ENCODE peak calls at places on chromosomes 4 and X, in four cellular contexts. U is progenitor cell of endocrine pancreas, X is hepatocyte, Z is PC-3. J is an unnamed sample.

GRCh38 chr4:144709159-144709558 is 63.2 kb downstream of the HHIP start:
- DNase-seq in X (no peak), Z (peak), U (no peak), J (no peak)

GRCh38 chrX:12825801-12826200 is 34.6 kb downstream of the PRPS2 start:
- DNase-seq in Z (peak), U (no peak), X (no peak), J (no peak)

GRCh38 chr4:107592518-107592917 is 127.5 kb downstream of the PAPSS1 start:
- DNase-seq in Z (no peak), X (no peak), U (no peak), J (no peak)

GRCh38 chr4:101184668-101185067 is 162.7 kb downstream of the PPP3CA start:
- DNase-seq in U (no peak), X (no peak), Z (no peak), J (no peak)

GRCh38 chrX:98357146-98357545 is 1473.4 kb downstream of the RPA4 start:
- DNase-seq in U (no peak), Z (no peak), X (no peak), J (no peak)

GRCh38 chrX:49039598-49040375 is 3.4 kb downstream of the TFE3 start:
- DNase-seq in Z (peak), U (peak), X (peak), J (peak)

GRCh38 chrX:9604111-9604907 is 139.5 kb downstream of the TBL1X start:
- DNase-seq in U (no peak), X (no peak), Z (no peak), J (no peak)

GRCh38 chr4:40333921-40334352 is 1.2 kb upstream of the CHRNA9 start:
- DNase-seq in U (no peak), Z (peak), X (peak), J (peak)

GRCh38 chr4:159390648-159391047 is 287.8 kb downstream of the RAPGEF2 start:
- DNase-seq in Z (peak), U (no peak), X (peak), J (peak)

GRCh38 chrX:110449312-110449711 is 90.7 kb downstream of the RTL9 start:
- DNase-seq in X (no peak), U (no peak), Z (no peak), J (no peak)

GRCh38 chr4:171809854-171810253 is 3.4 kb upstream of the GALNTL6 start:
- DNase-seq in X (no peak), Z (no peak), U (no peak), J (no peak)

GRCh38 chrX:2301901-2302300 is 198.9 kb downstream of the DHRSX start:
- DNase-seq in Z (no peak), U (no peak), X (no peak), J (no peak)

GRCh38 chr4:139866270-139866962 is 200.8 kb downstream of the MGST2 start:
- DNase-seq in U (no peak), Z (no peak), X (no peak), J (no peak)

GRCh38 chr4:8817081-8817812 is 54.4 kb downstream of the HMX1 start:
- DNase-seq in X (no peak), Z (no peak), U (no peak), J (no peak)

GRCh38 chr4:177667687-177668086 is 225.4 kb upstream of the AGA start:
- DNase-seq in U (no peak), Z (peak), X (no peak), J (peak)

GRCh38 chr4:183395395-183395794 is 49.0 kb upstream of the CDKN2AIP start:
- DNase-seq in Z (no peak), U (no peak), X (no peak), J (no peak)

GRCh38 chr4:152700151-152700550 is 20.4 kb upstream of the TMEM154 start:
- DNase-seq in Z (no peak), U (no peak), X (no peak), J (no peak)

GRCh38 chrX:100090931-100091330 is 319.1 kb downstream of the PCDH19 start:
- DNase-seq in Z (no peak), U (no peak), X (no peak), J (no peak)

GRCh38 chrX:107978080-107978479 is 4.1 kb downstream of the TEX13B start:
- DNase-seq in U (no peak), Z (no peak), X (no peak), J (no peak)

GRCh38 chrX:107979534-107979933 is 2.6 kb downstream of the TEX13B start:
- DNase-seq in U (no peak), Z (no peak), X (no peak), J (no peak)

GRCh38 chrX:107982356-107982755 is at the start of gene TEX13B:
- DNase-seq in U (no peak), X (no peak), Z (no peak), J (no peak)

DNA sequence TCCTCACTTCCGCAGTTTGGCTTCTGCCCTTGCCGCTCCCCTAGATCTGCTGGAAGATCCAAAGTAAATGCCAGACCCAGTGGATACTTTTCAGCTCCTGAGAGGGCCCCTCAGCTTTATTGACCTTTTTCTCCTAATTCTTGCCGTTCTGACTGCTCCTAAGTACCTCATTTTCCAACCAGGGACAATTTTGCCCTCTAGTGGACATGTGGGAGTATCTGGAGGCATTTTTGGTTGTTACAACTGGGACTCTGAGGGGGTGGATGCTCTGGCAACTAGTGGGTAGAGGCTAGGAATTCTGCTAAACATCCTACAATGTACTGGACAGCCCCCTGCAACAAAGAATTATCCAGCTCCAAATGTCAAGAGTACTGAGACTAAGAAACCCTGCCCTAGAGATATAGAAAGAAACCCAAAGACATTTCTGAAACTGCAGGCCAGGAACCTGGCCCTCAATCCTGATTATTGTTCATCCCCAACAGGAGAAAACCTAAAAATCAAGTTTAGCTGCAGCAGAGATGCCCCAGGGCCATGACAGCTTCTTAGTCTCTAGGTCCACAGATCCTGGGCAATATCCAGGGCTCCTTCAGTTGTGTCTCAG is 3.4 kb downstream of the TEX13B start:
- DNase-seq in Z (peak), U (no peak), X (peak), J (peak)
- TF ChIP-seq CTCF in Z (peak), U (peak), X (peak), J (peak)

GRCh38 chr4:168993724-168994510 is 16.1 kb downstream of the CBR4 start:
- DNase-seq in U (no peak), X (no peak), Z (no peak), J (no peak)

GRCh38 chr4:168994961-168995360 is 15.1 kb downstream of the CBR4 start:
- DNase-seq in X (no peak), Z (no peak), U (no peak), J (no peak)

GRCh38 chr4:168998596-168998995 is 11.5 kb downstream of the CBR4 start:
- DNase-seq in Z (no peak), X (no peak), U (no peak), J (no peak)

GRCh38 chr4:168999836-169000235 is 10.2 kb downstream of the CBR4 start:
- DNase-seq in Z (no peak), X (no peak), U (no peak), J (no peak)

DNA sequence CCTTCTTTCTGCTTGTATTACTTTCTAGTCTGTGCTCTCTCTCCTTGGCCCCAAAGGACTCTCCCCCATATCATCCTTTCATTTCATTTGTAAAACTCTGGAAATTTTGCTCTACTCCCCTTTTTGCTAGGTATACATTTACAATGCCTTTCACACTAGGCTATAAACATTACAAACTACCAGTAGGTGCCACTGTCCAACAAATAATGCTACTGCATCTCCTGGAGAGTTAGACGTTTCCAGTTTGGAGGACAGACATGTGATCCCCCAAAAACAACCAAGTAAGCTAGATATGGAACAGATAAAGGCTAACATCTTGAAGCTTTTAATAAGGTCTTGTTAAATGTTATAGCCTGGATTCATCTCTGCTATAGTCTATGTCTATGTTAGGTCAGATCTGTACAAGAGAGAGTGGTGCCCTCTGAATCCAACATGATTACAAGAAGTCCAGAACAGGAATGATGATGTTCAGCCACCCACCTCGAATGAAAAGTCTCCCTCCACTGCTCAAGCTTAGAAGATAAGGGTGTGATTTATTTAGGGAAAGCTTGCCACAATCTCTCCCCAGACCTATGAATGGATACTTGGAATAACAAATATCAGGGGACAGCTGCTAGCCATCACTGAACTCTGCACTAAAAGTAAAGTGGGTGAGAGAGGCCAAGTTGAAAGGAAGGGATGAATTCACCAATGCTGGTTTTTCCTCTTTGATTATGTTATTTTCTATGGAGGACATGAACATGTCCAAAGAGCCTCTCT is 14.3 kb downstream of the CBR4 start:
- DNase-seq in Z (peak), X (no peak), U (no peak), J (peak)
- TF ChIP-seq CTCF in Z (peak), X (peak), U (peak), J (peak)

DNA sequence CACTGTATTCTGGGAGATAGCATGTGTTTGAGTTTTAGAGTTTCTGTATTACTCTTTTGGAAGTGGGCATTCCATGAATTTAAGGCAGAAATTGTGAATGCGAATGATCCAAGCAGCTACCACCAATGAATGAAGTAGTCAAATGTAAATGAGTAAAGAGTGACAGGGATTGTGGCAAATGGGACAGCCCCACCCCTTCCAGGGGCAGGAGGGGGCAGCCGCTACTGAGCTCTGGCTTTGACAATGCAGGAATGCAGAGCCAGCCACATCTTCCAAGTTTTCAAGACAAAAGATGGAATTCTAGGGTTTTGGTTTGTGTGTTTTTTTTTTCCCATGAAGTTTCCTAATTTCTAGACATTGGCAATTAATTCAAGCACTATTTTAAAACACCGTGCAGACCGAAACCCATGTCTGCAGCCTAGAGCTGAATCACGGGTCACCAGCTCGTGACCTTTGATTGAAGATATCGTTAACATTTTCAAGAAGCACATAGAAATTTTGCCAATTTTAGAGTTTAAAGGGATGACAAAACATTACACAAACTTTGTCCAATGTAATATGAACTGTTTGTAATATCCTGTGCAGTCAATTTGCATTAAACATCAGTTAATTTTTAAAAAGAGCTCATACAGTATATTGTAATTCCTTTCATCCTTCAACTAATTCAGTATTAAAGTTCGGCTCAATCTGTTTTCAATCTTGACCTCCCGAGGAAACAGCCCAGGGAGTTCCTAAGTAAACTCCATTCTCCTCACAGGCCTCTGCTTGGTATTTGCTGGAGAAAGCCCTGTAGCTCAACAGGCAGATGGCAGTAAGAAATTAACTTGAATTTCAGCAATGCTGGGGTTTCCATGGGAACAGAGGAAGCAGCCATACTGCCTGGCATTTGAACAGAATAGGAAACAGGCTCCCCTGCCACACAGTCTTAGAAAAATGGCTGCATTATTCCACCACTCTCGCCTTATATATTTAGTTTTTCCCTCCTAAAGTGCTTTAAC is 83.4 kb downstream of the UCHL1 start:
- DNase-seq in X (peak), Z (peak), U (no peak), J (peak)
- TF ChIP-seq CTCF in X (peak), Z (no peak), U (no peak), J (no peak)

GRCh38 chr4:26584725-26585124 is 841 bp downstream of the TBC1D19 start:
- DNase-seq in Z (no peak), U (no peak), X (no peak), J (no peak)

GRCh38 chr4:26583538-26583864 is 383 bp upstream of the TBC1D19 start:
- DNase-seq in U (no peak), Z (peak), X (no peak), J (no peak)

GRCh38 chr4:26579169-26579568 is 4.7 kb upstream of the TBC1D19 start:
- DNase-seq in Z (no peak), X (no peak), U (no peak), J (no peak)

GRCh38 chr4:26589699-26590098 is 5.8 kb downstream of the TBC1D19 start:
- DNase-seq in Z (peak), U (no peak), X (no peak), J (no peak)

GRCh38 chr4:26583865-26584652 is at the start of gene TBC1D19:
- DNase-seq in U (peak), Z (peak), X (peak), J (peak)
- TF ChIP-seq CTCF in U (no peak), Z (no peak), X (no peak), J (peak)

GRCh38 chr4:47647029-47647428 is 162.0 kb downstream of the ATP10D start:
- DNase-seq in U (no peak), X (no peak), Z (no peak), J (no peak)

GRCh38 chr4:47643845-47644244 is 158.8 kb downstream of the ATP10D start:
- DNase-seq in X (no peak), Z (no peak), U (no peak), J (no peak)

GRCh38 chr4:47647544-47647943 is 162.5 kb downstream of the ATP10D start:
- DNase-seq in Z (no peak), U (no peak), X (no peak), J (no peak)

GRCh38 chr4:47642985-47643745 is 158.1 kb downstream of the ATP10D start:
- DNase-seq in X (no peak), U (no peak), Z (no peak), J (peak)

DNA sequence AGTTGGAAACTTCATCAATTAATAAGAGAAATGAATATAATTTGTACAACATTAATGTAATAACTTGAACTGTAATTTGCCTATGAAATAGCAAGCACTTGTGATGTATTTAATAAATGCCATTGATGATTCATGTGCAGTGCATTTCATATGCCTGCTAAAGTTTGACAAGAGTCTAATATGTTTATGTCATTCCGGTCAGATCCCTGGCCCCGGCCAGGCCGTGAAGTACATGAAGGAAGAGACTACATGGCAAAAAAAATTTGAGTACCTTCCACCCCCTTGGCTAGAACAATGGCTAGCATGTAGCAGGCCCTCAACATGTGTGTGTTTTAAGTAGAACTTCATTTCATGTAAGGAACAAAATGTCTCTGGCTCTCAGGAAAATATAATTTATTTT is 161.3 kb downstream of the ATP10D start:
- DNase-seq in X (no peak), U (no peak), Z (no peak), J (no peak)
- TF ChIP-seq CTCF in X (no peak), U (no peak), Z (no peak), J (no peak)

DNA sequence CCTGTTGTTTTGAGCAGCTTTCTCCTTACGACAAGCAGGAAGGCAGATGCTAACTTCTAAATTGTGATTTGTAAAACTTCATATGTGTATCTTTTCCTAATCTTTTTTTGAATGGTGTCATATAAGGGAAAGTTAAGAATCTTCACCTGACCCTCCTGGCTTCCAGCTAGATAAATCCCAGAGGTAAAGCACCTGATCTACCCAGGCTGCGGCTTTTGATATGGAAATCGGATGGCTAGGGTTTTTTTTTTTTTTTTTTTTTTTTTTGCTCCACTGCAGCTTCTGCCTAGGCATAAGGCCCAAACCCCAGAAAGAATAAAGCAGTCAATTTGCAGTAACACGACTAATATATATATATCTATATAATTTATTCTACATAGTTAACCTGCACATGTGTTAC is 10.0 kb downstream of the MAB21L2 start:
- DNase-seq in Z (no peak), U (no peak), X (no peak), J (no peak)
- TF ChIP-seq CTCF in Z (no peak), U (no peak), X (no peak), J (no peak)

DNA sequence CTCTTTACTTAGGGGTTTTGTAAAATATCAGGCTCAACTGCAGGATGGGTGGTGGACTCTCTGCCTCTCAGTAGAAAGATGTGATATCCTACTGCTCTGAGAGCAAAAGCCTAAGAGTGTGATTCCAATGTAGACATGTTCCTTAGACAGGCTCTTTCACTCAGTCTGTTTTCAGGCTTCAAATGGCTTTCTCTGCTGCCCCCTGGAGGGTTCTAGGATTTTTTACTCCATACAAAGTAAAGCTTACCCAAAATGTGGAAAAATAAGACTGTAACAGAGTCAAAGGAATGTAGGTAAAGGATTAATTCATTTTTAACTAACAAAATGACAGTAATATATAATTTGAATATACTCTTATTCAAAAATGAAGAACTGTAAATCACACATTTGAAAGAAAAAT is 32.1 kb downstream of the ZGRF1 start:
- DNase-seq in X (peak), U (peak), Z (peak), J (peak)
- TF ChIP-seq CTCF in X (peak), U (peak), Z (peak), J (peak)

DNA sequence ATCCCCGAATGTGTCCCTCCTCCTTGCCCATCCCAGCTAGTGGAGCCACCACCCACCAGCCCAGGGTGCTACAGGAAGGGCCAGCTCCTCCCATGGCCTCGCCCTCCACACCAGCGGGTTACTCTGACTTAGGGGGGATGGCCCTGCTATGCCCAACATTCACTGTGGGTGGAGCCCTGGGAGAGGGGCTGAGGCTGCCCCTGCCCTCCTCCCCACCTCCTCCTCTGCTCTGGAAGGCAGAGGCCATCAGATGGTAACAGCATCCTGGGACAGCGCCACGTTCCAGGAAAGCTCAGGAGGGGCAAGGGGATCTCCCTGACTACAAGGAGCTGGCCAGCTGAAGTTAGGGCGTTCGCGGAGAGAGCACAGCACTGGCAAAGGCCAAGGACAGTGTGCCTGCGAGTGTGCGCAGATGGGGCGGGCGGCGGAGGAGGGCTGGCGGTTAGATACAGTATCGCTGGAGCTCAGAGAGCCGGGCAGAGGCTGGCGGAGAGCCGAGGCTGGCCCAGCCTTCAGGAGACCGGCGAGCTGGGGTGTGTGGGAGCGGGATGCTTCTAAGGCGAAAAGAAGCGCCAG is 1.5 kb downstream of the JAKMIP1 start:
- DNase-seq in Z (no peak), U (no peak), X (no peak), J (no peak)
- TF ChIP-seq CTCF in Z (no peak), U (no peak), X (no peak), J (no peak)

J was measured in A673.